ENCODE peak calls at places on chromosomes 7 and 10, in five cellular contexts. L is HFF-Myc, O is psoas muscle, N is left cardiac atrium, K is hepatocyte. F is an unnamed sample.

GRCh38 chr10:91582063-91582673 is 50.7 kb downstream of the PPP1R3C start:
- DNase-seq in L (no peak), O (peak), N (peak), K (no peak), F (no peak)

GRCh38 chr10:12839349-12839927 is 162.1 kb downstream of the CCDC3 start:
- DNase-seq in L (no peak), O (no peak), N (no peak), K (no peak), F (no peak)

GRCh38 chr10:21030096-21030495 is 133.0 kb upstream of the NEBL start:
- DNase-seq in L (no peak), O (no peak), N (no peak), K (no peak), F (no peak)

GRCh38 chr10:110822708-110823291 is 48.9 kb upstream of the PDCD4 start:
- DNase-seq in L (no peak), O (no peak), N (no peak), K (peak), F (no peak)

GRCh38 chr7:51316262-51316665 is 345 bp downstream of the COBL start:
- DNase-seq in L (no peak), O (peak), N (no peak), K (peak), F (no peak)

GRCh38 chr10:98472171-98472570 is 25.4 kb upstream of the HPS1 start:
- DNase-seq in L (no peak), O (no peak), N (no peak), K (no peak), F (no peak)

GRCh38 chr7:74579800-74580685 is 77.5 kb upstream of the GTF2I start:
- DNase-seq in L (no peak), O (no peak), N (no peak), K (peak), F (no peak)

GRCh38 chr10:49616421-49617230 is 2.8 kb downstream of the CHAT start:
- DNase-seq in L (no peak), O (peak), N (no peak), K (no peak), F (no peak)

GRCh38 chr10:124741281-124741921 is 2.8 kb downstream of the FAM53B start:
- DNase-seq in L (peak), O (peak), N (peak), K (peak), F (peak)

GRCh38 chr10:132129431-132129830 is 57.3 kb upstream of the DPYSL4 start:
- DNase-seq in L (no peak), O (no peak), N (peak), K (no peak), F (no peak)

GRCh38 chr10:17143055-17143690 is 13.6 kb upstream of the CUBN start:
- DNase-seq in L (no peak), O (no peak), N (no peak), K (no peak), F (no peak)

GRCh38 chr10:43403911-43404674 is 4.9 kb downstream of the HNRNPF start:
- DNase-seq in L (no peak), O (no peak), N (no peak), K (no peak), F (no peak)

GRCh38 chr10:44757551-44758205 is 153.5 kb upstream of the TMEM72 start:
- DNase-seq in L (no peak), O (no peak), N (no peak), K (no peak), F (no peak)

GRCh38 chr7:131546583-131547111 is 9.8 kb downstream of the PODXL start:
- DNase-seq in L (no peak), O (no peak), N (no peak), K (no peak), F (peak)

GRCh38 chr7:30869794-30870491 is 41.7 kb upstream of the AQP1 start:
- DNase-seq in L (no peak), O (no peak), N (no peak), K (no peak), F (no peak)

GRCh38 chr7:31815796-31816195 is 128.8 kb downstream of the PPP1R17 start:
- DNase-seq in L (no peak), O (no peak), N (no peak), K (no peak), F (no peak)

GRCh38 chr10:24681476-24682088 is 42.1 kb downstream of the ARHGAP21 start:
- DNase-seq in L (no peak), O (no peak), N (no peak), K (peak), F (no peak)

GRCh38 chr7:151307536-151307935 is 34.1 kb upstream of the NUB1 start:
- DNase-seq in L (no peak), O (no peak), N (no peak), K (no peak), F (no peak)

GRCh38 chr10:111128331-111129167 is 51.7 kb downstream of the ADRA2A start:
- DNase-seq in L (no peak), O (peak), N (no peak), K (peak), F (no peak)

GRCh38 chr10:109695988-109696387 is 227.3 kb downstream of the XPNPEP1 start:
- DNase-seq in L (no peak), O (no peak), N (no peak), K (no peak), F (no peak)

GRCh38 chr10:62580396-62580795 is 206.2 kb downstream of the ZNF365 start:
- DNase-seq in L (no peak), O (no peak), N (no peak), K (no peak), F (no peak)

GRCh38 chr10:96971324-96971723 is 139.2 kb downstream of the LCOR start:
- DNase-seq in L (no peak), O (no peak), N (no peak), K (no peak), F (no peak)

GRCh38 chr7:45120-46090 is 147.0 kb upstream of the FAM20C start:
- DNase-seq in L (no peak), O (peak), N (peak), K (no peak), F (no peak)

GRCh38 chr7:141220263-141220662 is 146.4 kb downstream of the TMEM178B start:
- DNase-seq in L (no peak), O (no peak), N (no peak), K (no peak), F (no peak)

GRCh38 chr7:111405621-111406020 is 156.7 kb downstream of the IMMP2L start:
- DNase-seq in L (no peak), O (no peak), N (no peak), K (no peak), F (no peak)

GRCh38 chr10:98536551-98536950 is 89.8 kb upstream of the HPS1 start:
- DNase-seq in L (no peak), O (no peak), N (no peak), K (peak), F (no peak)

GRCh38 chr7:15459018-15459621 is 102.7 kb downstream of the AGMO start:
- DNase-seq in L (no peak), O (no peak), N (no peak), K (no peak), F (no peak)

GRCh38 chr10:79322616-79323566 is 24.4 kb upstream of the PPIF start:
- DNase-seq in L (peak), O (peak), N (peak), K (no peak), F (peak)

GRCh38 chr10:33460461-33461294 is 126.2 kb upstream of the NRP1 start:
- DNase-seq in L (no peak), O (peak), N (peak), K (peak), F (no peak)

GRCh38 chr7:54690059-54690443 is 69.0 kb downstream of the SEC61G start:
- DNase-seq in L (no peak), O (no peak), N (no peak), K (no peak), F (no peak)

GRCh38 chr7:22348379-22348778 is 8.6 kb downstream of the RAPGEF5 start:
- DNase-seq in L (no peak), O (no peak), N (no peak), K (peak), F (no peak)

GRCh38 chr7:87566311-87566710 is 34.4 kb downstream of the ABCB1 start:
- DNase-seq in L (no peak), O (no peak), N (no peak), K (no peak), F (no peak)

GRCh38 chr10:45464958-45465567 is 91.0 kb downstream of the ALOX5 start:
- DNase-seq in L (peak), O (peak), N (peak), K (peak), F (peak)

GRCh38 chr10:132605390-132605789 is 67.8 kb downstream of the INPP5A start:
- DNase-seq in L (no peak), O (no peak), N (no peak), K (no peak), F (no peak)

GRCh38 chr10:113524120-113524519 is 28.7 kb upstream of the HABP2 start:
- DNase-seq in L (no peak), O (no peak), N (no peak), K (no peak), F (no peak)

GRCh38 chr10:53508197-53508596 is 735.6 kb upstream of the MBL2 start:
- DNase-seq in L (no peak), O (no peak), N (no peak), K (no peak), F (no peak)

GRCh38 chr10:125102216-125102615 is 58.1 kb downstream of the CTBP2 start:
- DNase-seq in L (no peak), O (peak), N (no peak), K (peak), F (no peak)

GRCh38 chr10:6208781-6209235 is 6.1 kb downstream of the PFKFB3 start:
- DNase-seq in L (no peak), O (peak), N (no peak), K (no peak), F (no peak)

GRCh38 chr7:135159359-135160087 is 11.0 kb downstream of the CYREN start:
- DNase-seq in L (no peak), O (no peak), N (no peak), K (no peak), F (no peak)

GRCh38 chr7:636396-636795 is 90.1 kb upstream of the DNAAF5 start:
- DNase-seq in L (no peak), O (no peak), N (no peak), K (no peak), F (peak)